ENCODE peak calls at places on chromosomes 16 and 17, in seven cellular contexts. T is WTC11, O is GM03348, X is NCI-H526 treated with DMSO at 0.1 percent for 48 hours, L is prostate gland, B is lung, N is renal cortical epithelial cell. E is an unnamed sample.

GRCh38 chr17:77409282-77410161 is 268.8 kb downstream of the SEC14L1 start:
- DNase-seq in T (peak), B (no peak), N (no peak), X (no peak), L (peak), O (peak), E (no peak)

GRCh38 chr17:28320215-28321061 is 1.4 kb downstream of the TMEM97 start:
- DNase-seq in B (peak), N (peak), X (no peak), T (no peak), L (no peak), O (no peak), E (no peak)

GRCh38 chr16:66289986-66290385 is 76.5 kb upstream of the CDH5 start:
- DNase-seq in T (no peak), N (no peak), L (no peak), X (no peak), O (no peak), B (no peak), E (no peak)

GRCh38 chr17:34703533-34703932 is 124.2 kb downstream of the TMEM132E start:
- DNase-seq in T (peak), L (no peak), X (no peak), N (peak), O (peak), B (no peak), E (no peak)

GRCh38 chr17:8792646-8793045 is 6.5 kb downstream of the MFSD6L start:
- DNase-seq in N (no peak), T (no peak), O (no peak), L (no peak), X (no peak), B (no peak), E (no peak)

GRCh38 chr16:67028167-67028554 is 788 bp upstream of the CBFB start:
- DNase-seq in O (no peak), L (no peak), T (no peak), B (no peak), X (no peak), N (no peak), E (no peak)

GRCh38 chr16:50282955-50283631 is 16.7 kb downstream of the ADCY7 start:
- DNase-seq in O (no peak), B (no peak), N (no peak), X (no peak), T (no peak), L (no peak), E (no peak)

GRCh38 chr17:57677301-57677700 is 67.8 kb downstream of the CCDC182 start:
- DNase-seq in O (no peak), N (no peak), B (no peak), T (no peak), X (no peak), L (no peak), E (no peak)

GRCh38 chr17:7004398-7005253 is 7.8 kb upstream of the RNASEK start:
- DNase-seq in L (peak), O (peak), T (no peak), B (no peak), X (peak), N (peak), E (no peak)

GRCh38 chr17:49362723-49363117 is 670 bp upstream of the ZNF652 start:
- DNase-seq in T (no peak), L (no peak), X (no peak), B (no peak), N (peak), O (no peak), E (no peak)

GRCh38 chr16:8565498-8565897 is 24.8 kb downstream of the TMEM114 start:
- DNase-seq in N (no peak), T (peak), B (no peak), X (no peak), O (no peak), L (no peak), E (no peak)

GRCh38 chr16:11253009-11253994 is 2.7 kb downstream of the SOCS1 start:
- DNase-seq in O (no peak), L (no peak), N (no peak), T (no peak), B (no peak), X (no peak), E (no peak)

GRCh38 chr16:9521749-9522370 is 430.4 kb downstream of the HAPSTR1 start:
- DNase-seq in L (no peak), O (no peak), T (no peak), X (no peak), N (peak), B (no peak), E (no peak)

GRCh38 chr16:71501562-71501961 is 12.4 kb upstream of the ZNF19 start:
- DNase-seq in L (no peak), B (no peak), O (no peak), N (peak), T (no peak), X (no peak), E (no peak)

GRCh38 chr16:54266363-54266955 is 20.1 kb downstream of the IRX3 start:
- DNase-seq in T (no peak), L (no peak), X (no peak), B (no peak), O (no peak), N (peak), E (no peak)

GRCh38 chr17:48330386-48330785 is 99.6 kb downstream of the SKAP1 start:
- DNase-seq in X (no peak), O (no peak), B (no peak), T (no peak), N (peak), L (no peak), E (no peak)

GRCh38 chr17:16976686-16977550 is 5.0 kb upstream of the TNFRSF13B start:
- DNase-seq in L (no peak), N (no peak), T (no peak), O (no peak), B (no peak), X (no peak), E (no peak)

GRCh38 chr17:73360961-73361761 is 49.4 kb upstream of the CDC42EP4 start:
- DNase-seq in N (no peak), O (no peak), T (peak), L (no peak), B (no peak), X (no peak), E (no peak)

GRCh38 chr17:4476017-4476416 is 22.7 kb upstream of the SPNS2 start:
- DNase-seq in O (no peak), L (no peak), T (no peak), B (no peak), N (no peak), X (no peak), E (no peak)

GRCh38 chr17:35256629-35257028 is 13.8 kb downstream of the SLFN5 start:
- DNase-seq in L (no peak), O (no peak), X (peak), B (no peak), N (no peak), T (peak), E (no peak)

GRCh38 chr17:54972406-54973138 is 4.0 kb downstream of the STXBP4 start:
- DNase-seq in X (no peak), L (no peak), B (no peak), N (no peak), O (no peak), T (no peak), E (no peak)

GRCh38 chr16:680967-681745 is 946 bp downstream of the STUB1 start:
- DNase-seq in L (no peak), N (no peak), X (no peak), O (peak), B (no peak), T (no peak), E (no peak)

GRCh38 chr17:77489898-77490265 is 349.1 kb downstream of the SEC14L1 start:
- DNase-seq in B (no peak), L (peak), O (peak), T (no peak), X (no peak), N (no peak), E (no peak)

E was measured in AG09319.